ENCODE peak calls at places on chromosomes 16 and 17, in six cellular contexts. Q, H, N, Z, A and R are unnamed samples.

GRCh38 chr17:80662557-80662956 is 117.9 kb downstream of the RPTOR start:
- DNase-seq in Q (no peak), H (no peak), N (no peak), Z (no peak), A (no peak), R (no peak)

GRCh38 chr17:82291582-82292250 is 18.2 kb upstream of the CSNK1D start:
- DNase-seq in Q (no peak), H (no peak), N (no peak), Z (no peak), A (no peak), R (no peak)

GRCh38 chr16:84485255-84486010 is 19.0 kb downstream of the MEAK7 start:
- DNase-seq in Q (no peak), H (no peak), N (no peak), Z (no peak), A (peak), R (no peak)

GRCh38 chr17:51152766-51153209 is 571 bp upstream of the NME1 start:
- DNase-seq in Q (no peak), H (no peak), N (peak), Z (no peak), A (no peak), R (no peak)

GRCh38 chr17:65522751-65523404 is 38.6 kb downstream of the AXIN2 start:
- DNase-seq in Q (peak), H (no peak), N (no peak), Z (no peak), A (no peak), R (no peak)

GRCh38 chr16:20507280-20507679 is 56.0 kb downstream of the ACSM2A start:
- DNase-seq in Q (no peak), H (no peak), N (no peak), Z (no peak), A (no peak), R (no peak)

GRCh38 chr17:76736349-76737081 is 616 bp downstream of the SRSF2 start:
- DNase-seq in Q (peak), H (peak), N (peak), Z (peak), A (peak), R (peak)

GRCh38 chr16:89199241-89200123 is 855 bp downstream of the SLC22A31 start:
- DNase-seq in Q (peak), H (no peak), N (no peak), Z (no peak), A (no peak), R (no peak)

GRCh38 chr17:57676543-57676942 is 68.6 kb downstream of the CCDC182 start:
- DNase-seq in Q (peak), H (no peak), N (no peak), Z (no peak), A (peak), R (no peak)

GRCh38 chr16:57897053-57897784 is 73.7 kb downstream of the CNGB1 start:
- DNase-seq in Q (no peak), H (no peak), N (no peak), Z (no peak), A (no peak), R (no peak)

GRCh38 chr16:80899804-80900592 is 95.6 kb upstream of the CDYL2 start:
- DNase-seq in Q (no peak), H (no peak), N (peak), Z (no peak), A (peak), R (peak)

GRCh38 chr17:77665833-77666232 is 292.7 kb upstream of the TNRC6C start:
- DNase-seq in Q (no peak), H (no peak), N (no peak), Z (no peak), A (no peak), R (no peak)

GRCh38 chr16:84397090-84397489 is 28.8 kb downstream of the ATP2C2 start:
- DNase-seq in Q (no peak), H (no peak), N (no peak), Z (no peak), A (no peak), R (peak)

GRCh38 chr16:82063456-82064082 is 28.5 kb downstream of the HSD17B2 start:
- DNase-seq in Q (no peak), H (no peak), N (no peak), Z (peak), A (no peak), R (no peak)

GRCh38 chr16:53043986-53044571 is 8.6 kb downstream of the CHD9NB start:
- DNase-seq in Q (peak), H (peak), N (no peak), Z (no peak), A (peak), R (peak)

GRCh38 chr16:60741810-60742209 is 1294.4 kb downstream of the CDH8 start:
- DNase-seq in Q (no peak), H (no peak), N (no peak), Z (no peak), A (no peak), R (no peak)

GRCh38 chr16:66928702-66929388 is 3.5 kb upstream of the RRAD start:
- DNase-seq in Q (peak), H (no peak), N (peak), Z (peak), A (peak), R (no peak)

GRCh38 chr16:54657058-54657708 is 273.5 kb upstream of the IRX5 start:
- DNase-seq in Q (peak), H (no peak), N (no peak), Z (peak), A (no peak), R (no peak)

GRCh38 chr16:6209355-6209930 is 1111.8 kb upstream of the EEF2KMT start:
- DNase-seq in Q (no peak), H (no peak), N (no peak), Z (no peak), A (no peak), R (no peak)

GRCh38 chr16:14146445-14146844 is 75.3 kb downstream of the MRTFB start:
- DNase-seq in Q (no peak), H (no peak), N (no peak), Z (no peak), A (no peak), R (no peak)

GRCh38 chr17:5711344-5711743 is 127.0 kb upstream of the NLRP1 start:
- DNase-seq in Q (peak), H (peak), N (no peak), Z (no peak), A (no peak), R (no peak)

GRCh38 chr17:5706835-5707234 is 122.5 kb upstream of the NLRP1 start:
- DNase-seq in Q (peak), H (peak), N (peak), Z (peak), A (peak), R (peak)

GRCh38 chr17:5707482-5707881 is 123.2 kb upstream of the NLRP1 start:
- DNase-seq in Q (peak), H (no peak), N (no peak), Z (no peak), A (no peak), R (no peak)

GRCh38 chr17:5705876-5706420 is 121.6 kb upstream of the NLRP1 start:
- DNase-seq in Q (peak), H (no peak), N (no peak), Z (no peak), A (no peak), R (no peak)

GRCh38 chr17:5708344-5708743 is 124.0 kb upstream of the NLRP1 start:
- DNase-seq in Q (no peak), H (no peak), N (no peak), Z (no peak), A (no peak), R (no peak)
- H2AFZ ChIP-seq in Q (no peak), H (no peak), N (no peak), Z (no peak), A (no peak), R (no peak)

GRCh38 chr16:11138769-11139623 is 117.0 kb downstream of the SOCS1 start:
- DNase-seq in Q (peak), H (no peak), N (peak), Z (peak), A (no peak), R (peak)
- H2BK120ac ChIP-seq in Q (no peak), H (no peak), N (peak), Z (no peak), A (no peak), R (no peak)

GRCh38 chr16:46976550-46976949 is 3.1 kb upstream of the DNAJA2 start:
- DNase-seq in Q (no peak), H (no peak), N (no peak), Z (no peak), A (no peak), R (no peak)
- H2AFZ ChIP-seq in Q (no peak), H (no peak), N (no peak), Z (no peak), A (no peak), R (no peak)

GRCh38 chr16:85523602-85524364 is 89.3 kb upstream of the GSE1 start:
- DNase-seq in Q (peak), H (no peak), N (peak), Z (peak), A (no peak), R (peak)

GRCh38 chr16:85525464-85526117 is 87.5 kb upstream of the GSE1 start:
- DNase-seq in Q (no peak), H (no peak), N (no peak), Z (no peak), A (no peak), R (peak)

GRCh38 chr16:85522842-85523601 is 90.1 kb upstream of the GSE1 start:
- DNase-seq in Q (no peak), H (no peak), N (peak), Z (peak), A (no peak), R (peak)

GRCh38 chr16:85524630-85525463 is 88.3 kb upstream of the GSE1 start:
- DNase-seq in Q (no peak), H (no peak), N (peak), Z (peak), A (no peak), R (peak)

GRCh38 chr16:85524365-85524629 is 88.8 kb upstream of the GSE1 start:
- DNase-seq in Q (no peak), H (no peak), N (no peak), Z (no peak), A (no peak), R (peak)
- H2BK120ac ChIP-seq in Q (no peak), H (no peak), N (peak), Z (no peak), A (peak), R (peak)

DNA sequence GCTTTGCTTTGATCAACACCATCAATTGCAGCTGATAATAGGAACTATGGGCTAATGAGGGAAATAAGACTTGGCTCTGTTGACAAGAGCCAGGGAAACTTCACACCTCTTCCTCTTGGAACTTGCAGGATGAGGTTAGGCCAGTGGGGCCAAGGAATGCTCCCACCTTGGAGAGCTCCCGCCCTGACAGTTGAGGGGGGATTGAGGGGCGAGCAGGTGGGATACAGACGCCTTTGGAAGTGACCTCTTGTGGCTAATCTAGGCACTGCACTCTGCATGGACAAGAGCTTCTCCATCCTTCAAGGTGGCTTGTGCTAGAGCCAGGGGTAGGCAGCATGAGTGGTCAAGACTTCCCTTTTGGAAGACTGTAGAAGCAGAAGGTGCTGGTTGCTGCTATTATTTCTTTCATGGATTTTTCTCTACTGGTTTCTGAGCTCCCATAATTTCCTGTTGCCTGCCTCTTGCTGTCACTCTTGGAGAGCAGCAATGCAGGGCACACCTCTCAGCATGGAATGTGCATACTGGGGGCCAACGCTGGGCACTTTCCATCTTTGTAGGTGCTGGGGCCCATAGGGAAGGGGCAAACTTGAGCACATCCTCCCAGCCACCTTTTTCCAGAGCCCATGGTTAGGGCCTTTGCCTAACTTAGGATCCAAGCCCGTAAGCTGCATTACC is 2.3 kb upstream of the PHF12 start:
- DNase-seq in Q (peak), H (peak), N (peak), Z (peak), A (peak), R (no peak)
- H2AFZ ChIP-seq in Q (no peak), H (no peak), N (peak), Z (no peak), A (no peak), R (no peak)

DNA sequence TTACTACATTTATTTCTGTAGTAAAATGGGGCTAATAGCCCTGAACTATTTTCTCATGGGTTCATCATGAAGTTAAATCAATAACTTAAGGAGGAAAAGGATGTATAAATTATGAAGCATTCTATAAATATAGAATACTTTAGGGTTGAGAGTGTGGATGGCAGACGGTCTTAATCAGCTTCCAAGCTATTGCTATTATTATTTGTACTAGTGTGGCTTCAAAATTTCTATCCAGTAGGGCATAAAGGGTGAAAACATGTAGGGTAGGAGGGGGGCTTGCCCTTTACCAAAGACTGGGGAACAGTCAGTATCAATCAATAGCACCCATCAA is 26.4 kb upstream of the DHX8 start:
- DNase-seq in Q (no peak), H (no peak), N (peak), Z (no peak), A (no peak), R (no peak)
- H2BK120ac ChIP-seq in Q (no peak), H (no peak), N (no peak), Z (no peak), A (no peak), R (no peak)

DNA sequence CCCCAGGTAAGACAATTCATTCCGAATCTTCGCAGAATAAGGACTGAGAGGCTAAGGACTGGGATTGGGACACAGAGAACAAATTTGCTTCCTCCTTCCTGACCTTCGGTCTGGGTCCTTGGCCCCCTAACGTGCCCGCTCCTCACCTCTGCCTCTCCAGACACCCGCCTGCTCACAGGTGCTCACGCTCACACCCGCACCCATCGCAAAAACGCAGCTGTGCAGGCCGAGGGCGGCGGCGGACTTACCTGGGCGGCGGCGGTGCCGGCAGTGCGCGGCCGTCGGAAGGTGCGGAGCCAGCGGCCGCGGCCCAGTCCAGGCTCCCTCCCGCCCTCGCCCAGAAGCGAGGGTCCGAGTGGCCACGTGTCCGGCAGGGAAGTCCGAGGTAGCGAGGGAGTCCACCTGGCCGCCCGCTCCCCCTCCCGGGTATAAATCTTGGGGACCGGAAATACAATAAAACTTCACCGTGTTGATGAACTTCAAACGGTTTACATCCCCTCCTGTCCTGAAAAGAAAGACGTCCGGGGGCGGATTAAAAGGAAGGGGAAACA is 7.2 kb upstream of the HOXB9 start:
- DNase-seq in Q (peak), H (no peak), N (no peak), Z (no peak), A (peak), R (no peak)
- H2AFZ ChIP-seq in Q (no peak), H (peak), N (no peak), Z (no peak), A (no peak), R (no peak)